ENCODE peak calls at places on chromosome 11, in five cellular contexts. T, M, I, V and B are unnamed samples.

GRCh38 chr11:78192223-78192719 is 3.6 kb downstream of the USP35 start:
- DNase-seq in T (no peak), M (no peak), I (peak; percentile 62), V (no peak), B (no peak)

GRCh38 chr11:10807629-10808552 is 835 bp downstream of the EIF4G2 start:
- DNase-seq in T (peak; percentile 32), M (no peak), I (peak; percentile 50), V (peak; percentile 63), B (no peak)

GRCh38 chr11:19557185-19557584 is 155.5 kb upstream of the NAV2 start:
- DNase-seq in T (no peak), M (no peak), I (no peak), V (no peak), B (no peak)

GRCh38 chr11:113982306-113982705 is 7.4 kb downstream of the HTR3A start:
- DNase-seq in T (no peak), M (no peak), I (no peak), V (no peak), B (no peak)

GRCh38 chr11:115215694-115216615 is 288.3 kb downstream of the CADM1 start:
- DNase-seq in T (peak; percentile 16), M (no peak), I (no peak), V (no peak), B (peak; percentile 24)

GRCh38 chr11:122755409-122755808 is 82.9 kb upstream of the CRTAM start:
- DNase-seq in T (no peak), M (no peak), I (peak; percentile 70), V (no peak), B (no peak)

GRCh38 chr11:34915136-34916013 is 804 bp downstream of the APIP start:
- DNase-seq in T (no peak), M (no peak), I (no peak), V (no peak), B (no peak)

GRCh38 chr11:20363500-20364411 is at the start of gene HTATIP2:
- DNase-seq in T (no peak), M (no peak), I (peak; percentile 88), V (peak; percentile 69), B (peak; percentile 68)

GRCh38 chr11:125070699-125071254 is 7.7 kb downstream of the SLC37A2 start:
- DNase-seq in T (peak; percentile 81), M (peak; percentile 56), I (peak; percentile 77), V (peak; percentile 22), B (no peak)

GRCh38 chr11:23413057-23413456 is 552.8 kb upstream of the CCDC179 start:
- DNase-seq in T (no peak), M (no peak), I (no peak), V (peak; percentile 4), B (no peak)

GRCh38 chr11:7578276-7578955 is 64.6 kb downstream of the PPFIBP2 start:
- DNase-seq in T (no peak), M (no peak), I (no peak), V (no peak), B (no peak)

GRCh38 chr11:62599069-62599696 is 2.5 kb downstream of the MTA2 start:
- DNase-seq in T (peak; percentile 97), M (peak; percentile 98), I (peak; percentile 95), V (peak; percentile 98), B (peak; percentile 97)
- H3K4me2 ChIP-seq in T (peak overlapping the region; percentile 97), M (peak overlapping the region; percentile 99), I (peak overlapping the region; percentile 95), V (peak overlapping the region; percentile 89), B (peak overlapping the region; percentile 95)

DNA sequence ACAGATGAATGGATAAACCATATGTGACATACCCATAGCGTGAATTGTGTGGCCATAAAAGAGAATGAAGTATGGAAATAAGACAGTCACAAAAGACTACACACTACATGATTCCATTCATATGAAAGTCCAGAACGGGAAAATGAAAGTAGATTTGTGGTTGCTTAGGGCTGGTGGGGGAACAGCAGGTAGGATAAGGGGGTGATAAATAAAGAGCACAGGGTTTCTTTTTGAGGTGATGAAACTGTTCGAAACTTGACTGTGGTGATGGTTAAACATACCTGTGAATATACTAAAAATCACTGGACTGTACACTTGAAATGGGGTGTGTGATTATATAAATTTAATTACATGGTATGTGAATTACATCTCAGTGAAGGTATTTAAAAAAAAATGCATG is 16.9 kb downstream of the TMEM123 start:
- DNase-seq in T (no peak), M (no peak), I (no peak), V (no peak), B (no peak)
- H3K9me3 ChIP-seq in T (peaks cover 21% of the 10 kb centered on the region), M (peaks cover 36% of the 10 kb centered on the region), I (peaks cover 4% of the 10 kb centered on the region), V (no peaks in the 10 kb centered on the region), B (peaks cover 15% of the 10 kb centered on the region)

DNA sequence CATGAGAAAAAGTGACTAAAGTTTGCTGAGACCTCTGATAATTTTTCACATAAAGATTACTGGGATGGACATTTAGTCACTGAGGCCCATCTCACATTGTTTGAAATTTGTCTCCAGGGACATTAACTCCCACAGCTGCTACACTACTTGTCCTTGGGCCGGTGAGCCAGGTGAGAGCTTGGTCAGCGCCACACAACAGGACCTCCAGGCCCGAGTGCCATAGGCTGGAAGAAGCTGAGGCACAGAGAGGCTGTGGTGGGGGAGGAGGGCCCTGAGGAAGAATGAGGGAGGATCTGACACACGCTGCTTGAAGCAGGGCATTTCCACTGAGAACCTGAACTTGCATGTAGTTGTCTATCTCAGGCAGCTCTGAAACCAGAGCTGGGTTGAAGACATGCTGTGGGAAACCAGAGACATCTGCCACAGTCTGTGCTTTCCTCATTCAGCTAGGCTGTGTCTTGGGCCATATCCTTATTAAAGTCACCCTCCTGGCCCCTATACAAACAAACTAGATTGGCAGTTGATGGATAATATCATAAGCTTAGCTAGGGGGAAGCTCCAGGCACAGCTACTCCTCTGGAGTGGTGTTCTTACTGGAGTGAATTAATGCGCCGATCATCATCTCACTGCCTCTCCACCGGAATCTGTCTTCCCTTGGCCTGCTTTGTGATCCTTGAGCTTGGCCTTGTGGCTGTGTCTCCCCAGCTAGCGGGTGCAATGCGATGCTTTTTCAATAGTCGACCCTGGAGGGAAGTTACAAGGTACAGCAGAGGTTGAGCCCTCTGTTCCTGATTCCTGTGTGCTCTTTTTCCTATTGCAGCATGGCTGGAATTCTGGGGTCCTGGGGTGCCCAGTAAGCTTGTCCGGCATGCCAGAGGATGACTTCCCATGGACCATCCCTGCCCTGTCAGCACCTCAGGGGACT is 225.3 kb upstream of the B3GAT1 start:
- DNase-seq in T (no peak), M (no peak), I (no peak), V (no peak), B (no peak)
- TF ChIP-seq MYC in T (no peak), M (no peak), I (no peak), V (no peak), B (no peak)

GRCh38 chr11:69317401-69318092 is 23.6 kb downstream of the MYEOV start:
- DNase-seq in T (no peak), M (no peak), I (no peak), V (peak; percentile 54), B (no peak)
- H3K4me2 ChIP-seq in T (no peak overlapping the region), M (no peak overlapping the region), I (no peak overlapping the region), V (peak overlapping the region; percentile 63), B (no peak overlapping the region)

DNA sequence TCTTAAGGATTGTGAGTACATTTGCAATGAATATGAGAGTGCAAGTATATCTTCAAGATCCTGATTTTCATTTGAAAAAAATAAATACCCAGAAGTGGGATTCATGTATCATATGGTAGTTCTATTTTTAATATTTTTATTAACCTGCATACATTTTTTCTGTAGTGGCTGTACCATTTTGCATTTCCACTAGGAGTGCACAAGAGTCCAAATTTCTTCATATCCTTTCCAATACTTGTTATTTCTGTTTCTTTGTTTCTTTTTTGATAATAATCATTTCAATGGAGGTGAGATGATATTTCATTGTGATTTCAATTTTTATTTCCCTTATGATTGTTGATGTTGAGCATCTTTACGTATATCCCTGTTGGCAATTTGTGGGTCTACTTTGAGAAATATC is 759.8 kb upstream of the CNTN5 start:
- DNase-seq in T (no peak), M (no peak), I (no peak), V (no peak), B (no peak)
- H3K9me3 ChIP-seq in T (peaks cover 10% of the 10 kb centered on the region), M (no peaks in the 10 kb centered on the region), I (no peaks in the 10 kb centered on the region), V (no peaks in the 10 kb centered on the region), B (no peaks in the 10 kb centered on the region)

GRCh38 chr11:120205596-120206161 is 5.2 kb upstream of the OAF start:
- DNase-seq in T (no peak), M (no peak), I (no peak), V (no peak), B (peak; percentile 10)
- TF ChIP-seq MYC in T (no peak), M (no peak), I (no peak), V (no peak), B (no peak)

DNA sequence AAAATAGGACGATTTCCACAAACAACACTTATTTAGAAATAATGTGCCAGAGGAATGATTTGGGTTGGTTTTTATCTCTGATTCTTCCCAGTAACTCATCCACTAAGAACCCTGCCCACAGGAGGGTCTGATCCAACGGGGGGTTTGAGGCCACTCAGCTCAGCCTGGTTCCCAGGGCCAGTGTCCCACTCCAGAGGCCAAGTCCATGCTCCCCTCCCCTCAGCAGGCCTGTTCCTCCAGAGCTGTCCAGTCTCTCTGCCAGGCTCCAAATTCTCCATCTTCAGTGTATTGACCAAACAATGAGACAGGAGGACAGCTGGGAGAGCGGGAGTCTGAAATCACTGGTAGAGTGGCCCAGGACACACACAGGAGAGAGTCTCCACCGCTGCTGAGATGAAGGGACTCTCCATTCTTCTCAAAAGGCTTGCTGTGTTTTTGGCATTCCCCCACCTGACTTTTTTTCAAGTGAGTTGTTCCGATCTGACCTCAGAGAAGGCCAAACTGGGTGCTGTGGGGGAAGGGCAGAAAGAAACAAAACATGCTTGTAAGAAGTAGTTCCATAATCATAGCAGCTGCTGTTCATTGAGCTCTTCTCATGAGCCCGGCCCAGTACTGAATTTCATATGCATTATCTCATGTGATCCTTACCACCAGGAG is 17.6 kb upstream of the SCN2B start:
- DNase-seq in T (no peak), M (no peak), I (no peak), V (no peak), B (no peak)
- H3K4me2 ChIP-seq in T (peak overlapping the region; percentile 71), M (peak overlapping the region; percentile 39), I (no peak overlapping the region), V (no peak overlapping the region), B (peak overlapping the region; percentile 52)

DNA sequence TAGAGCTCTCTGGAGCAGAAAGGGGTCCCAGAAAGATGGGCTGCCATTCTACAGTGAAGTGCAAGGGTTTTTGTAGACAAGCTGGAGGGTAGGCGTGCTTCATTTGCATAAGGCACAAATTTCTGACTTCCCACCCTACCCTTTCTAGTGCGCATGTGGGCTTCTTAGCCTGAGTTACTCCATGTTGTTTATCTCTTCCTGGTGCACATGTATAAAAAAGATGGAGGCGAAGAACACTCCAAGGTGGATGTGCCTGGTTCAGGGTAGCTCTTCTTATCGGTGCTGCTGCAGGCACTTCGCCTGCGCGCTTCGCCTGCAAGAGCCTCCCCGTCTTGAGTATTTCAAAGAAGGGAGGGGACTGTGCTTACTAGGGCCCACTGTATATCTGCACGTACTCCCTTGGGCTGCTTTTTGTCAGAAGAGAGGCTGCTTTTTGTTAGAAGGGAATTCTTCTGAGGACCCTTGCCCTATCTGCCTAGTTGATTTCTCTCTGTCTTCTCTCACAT is 1047.3 kb upstream of the CNTN5 start:
- DNase-seq in T (no peak), M (no peak), I (peak; percentile 48), V (no peak), B (no peak)
- H3K9me3 ChIP-seq in T (no peaks in the 10 kb centered on the region), M (no peaks in the 10 kb centered on the region), I (peaks cover 15% of the 10 kb centered on the region), V (no peaks in the 10 kb centered on the region), B (no peaks in the 10 kb centered on the region)

GRCh38 chr11:76770642-76771445 is 12.3 kb upstream of the TSKU start:
- DNase-seq in T (peak; percentile 69), M (no peak), I (no peak), V (no peak), B (peak; percentile 85)
- TF ChIP-seq MYC in T (no peak), M (no peak), I (no peak), V (no peak), B (no peak)